ENCODE peak calls at places on chromosomes 13 and 19, in six cellular contexts. One of them, this sample, is unnamed.
A peak's percentile ranks its signal among the peaks of the same experiment; 100 is the strongest.

GRCh38 chr19:29795882-29796523 is 15.8 kb upstream of the CCNE1 start:
- DNase-seq in ELR: no peak
- DNase-seq in heart left ventricle: no peak
- DNase-seq in GM10248: no peak
- DNase-seq in activated T-helper 1 cell treated with anti-CD3 and anti-CD28 coated beads, Interleukin-2, amount 50 U/mL, for 16 hours: no peak
- DNase-seq in stimulated activated CD8-positive, alpha-beta memory T cell treated with anti-CD3 and anti-CD28 coated beads, Interleukin-15, amount 100 ng/mL, for 24 hours: no peak
- DNase-seq in this sample: no peak

GRCh38 chr13:80363890-80364503 is 23.1 kb upstream of the SPRY2 start:
- DNase-seq in ELR: peak; percentile 62
- DNase-seq in heart left ventricle: no peak
- DNase-seq in GM10248: peak; percentile 29
- DNase-seq in activated T-helper 1 cell treated with anti-CD3 and anti-CD28 coated beads, Interleukin-2, amount 50 U/mL, for 16 hours: no peak
- DNase-seq in stimulated activated CD8-positive, alpha-beta memory T cell treated with anti-CD3 and anti-CD28 coated beads, Interleukin-15, amount 100 ng/mL, for 24 hours: no peak
- DNase-seq in this sample: peak; percentile 15

GRCh38 chr19:455031-455705 is 5.7 kb downstream of the SHC2 start:
- DNase-seq in ELR: no peak
- DNase-seq in heart left ventricle: no peak
- DNase-seq in GM10248: no peak
- DNase-seq in activated T-helper 1 cell treated with anti-CD3 and anti-CD28 coated beads, Interleukin-2, amount 50 U/mL, for 16 hours: no peak
- DNase-seq in stimulated activated CD8-positive, alpha-beta memory T cell treated with anti-CD3 and anti-CD28 coated beads, Interleukin-15, amount 100 ng/mL, for 24 hours: no peak
- DNase-seq in this sample: no peak

GRCh38 chr19:51158474-51159129 is 16.5 kb downstream of the SIGLEC7 start:
- DNase-seq in ELR: peak; percentile 51
- DNase-seq in heart left ventricle: peak; percentile 57
- DNase-seq in GM10248: peak; percentile 61
- DNase-seq in activated T-helper 1 cell treated with anti-CD3 and anti-CD28 coated beads, Interleukin-2, amount 50 U/mL, for 16 hours: peak; percentile 47
- DNase-seq in stimulated activated CD8-positive, alpha-beta memory T cell treated with anti-CD3 and anti-CD28 coated beads, Interleukin-15, amount 100 ng/mL, for 24 hours: peak; percentile 69
- DNase-seq in this sample: peak; percentile 51

GRCh38 chr13:25943666-25944065 is 108.2 kb downstream of the SHISA2 start:
- DNase-seq in ELR: peak; percentile 12
- DNase-seq in heart left ventricle: no peak
- DNase-seq in GM10248: no peak
- DNase-seq in activated T-helper 1 cell treated with anti-CD3 and anti-CD28 coated beads, Interleukin-2, amount 50 U/mL, for 16 hours: no peak
- DNase-seq in stimulated activated CD8-positive, alpha-beta memory T cell treated with anti-CD3 and anti-CD28 coated beads, Interleukin-15, amount 100 ng/mL, for 24 hours: no peak
- DNase-seq in this sample: no peak

GRCh38 chr19:46081928-46082727 is 41.3 kb upstream of the IGFL4 start:
- DNase-seq in ELR: peak; percentile 73
- DNase-seq in heart left ventricle: no peak
- DNase-seq in GM10248: peak; percentile 51
- DNase-seq in activated T-helper 1 cell treated with anti-CD3 and anti-CD28 coated beads, Interleukin-2, amount 50 U/mL, for 16 hours: no peak
- DNase-seq in stimulated activated CD8-positive, alpha-beta memory T cell treated with anti-CD3 and anti-CD28 coated beads, Interleukin-15, amount 100 ng/mL, for 24 hours: no peak
- DNase-seq in this sample: peak; percentile 48

GRCh38 chr19:10580979-10581631 is 6.0 kb downstream of the AP1M2 start:
- DNase-seq in ELR: peak; percentile 96
- DNase-seq in heart left ventricle: peak; percentile 89
- DNase-seq in GM10248: peak; percentile 82
- DNase-seq in activated T-helper 1 cell treated with anti-CD3 and anti-CD28 coated beads, Interleukin-2, amount 50 U/mL, for 16 hours: peak; percentile 75
- DNase-seq in stimulated activated CD8-positive, alpha-beta memory T cell treated with anti-CD3 and anti-CD28 coated beads, Interleukin-15, amount 100 ng/mL, for 24 hours: peak; percentile 69
- DNase-seq in this sample: peak; percentile 98

GRCh38 chr19:23401086-23401485 is 5.8 kb upstream of the ZNF91 start:
- DNase-seq in ELR: no peak
- DNase-seq in heart left ventricle: no peak
- DNase-seq in GM10248: no peak
- DNase-seq in activated T-helper 1 cell treated with anti-CD3 and anti-CD28 coated beads, Interleukin-2, amount 50 U/mL, for 16 hours: no peak
- DNase-seq in stimulated activated CD8-positive, alpha-beta memory T cell treated with anti-CD3 and anti-CD28 coated beads, Interleukin-15, amount 100 ng/mL, for 24 hours: no peak
- DNase-seq in this sample: no peak

GRCh38 chr19:1818549-1819195 is 6.6 kb upstream of the ATP8B3 start:
- DNase-seq in ELR: no peak
- DNase-seq in heart left ventricle: no peak
- DNase-seq in GM10248: no peak
- DNase-seq in activated T-helper 1 cell treated with anti-CD3 and anti-CD28 coated beads, Interleukin-2, amount 50 U/mL, for 16 hours: no peak
- DNase-seq in stimulated activated CD8-positive, alpha-beta memory T cell treated with anti-CD3 and anti-CD28 coated beads, Interleukin-15, amount 100 ng/mL, for 24 hours: no peak
- DNase-seq in this sample: no peak

GRCh38 chr13:112061367-112062046 is 5.4 kb upstream of the SOX1 start:
- DNase-seq in ELR: no peak
- DNase-seq in heart left ventricle: no peak
- DNase-seq in GM10248: no peak
- DNase-seq in activated T-helper 1 cell treated with anti-CD3 and anti-CD28 coated beads, Interleukin-2, amount 50 U/mL, for 16 hours: no peak
- DNase-seq in stimulated activated CD8-positive, alpha-beta memory T cell treated with anti-CD3 and anti-CD28 coated beads, Interleukin-15, amount 100 ng/mL, for 24 hours: no peak
- DNase-seq in this sample: no peak

GRCh38 chr19:12834976-12835757 is 788 bp upstream of the RTBDN start:
- DNase-seq in ELR: peak; percentile 51
- DNase-seq in heart left ventricle: no peak
- DNase-seq in GM10248: no peak
- DNase-seq in activated T-helper 1 cell treated with anti-CD3 and anti-CD28 coated beads, Interleukin-2, amount 50 U/mL, for 16 hours: no peak
- DNase-seq in stimulated activated CD8-positive, alpha-beta memory T cell treated with anti-CD3 and anti-CD28 coated beads, Interleukin-15, amount 100 ng/mL, for 24 hours: no peak
- DNase-seq in this sample: peak; percentile 81

GRCh38 chr13:38687246-38688229 is 661 bp downstream of the FREM2 start:
- DNase-seq in ELR: peak; percentile 2
- DNase-seq in heart left ventricle: peak; percentile 17
- DNase-seq in GM10248: no peak
- DNase-seq in activated T-helper 1 cell treated with anti-CD3 and anti-CD28 coated beads, Interleukin-2, amount 50 U/mL, for 16 hours: no peak
- DNase-seq in stimulated activated CD8-positive, alpha-beta memory T cell treated with anti-CD3 and anti-CD28 coated beads, Interleukin-15, amount 100 ng/mL, for 24 hours: no peak
- DNase-seq in this sample: no peak

GRCh38 chr19:49126575-49126974 is 7.2 kb downstream of the PPFIA3 start:
- DNase-seq in ELR: no peak
- DNase-seq in heart left ventricle: no peak
- DNase-seq in GM10248: no peak
- DNase-seq in activated T-helper 1 cell treated with anti-CD3 and anti-CD28 coated beads, Interleukin-2, amount 50 U/mL, for 16 hours: no peak
- DNase-seq in stimulated activated CD8-positive, alpha-beta memory T cell treated with anti-CD3 and anti-CD28 coated beads, Interleukin-15, amount 100 ng/mL, for 24 hours: no peak
- DNase-seq in this sample: no peak

GRCh38 chr13:30334663-30335386 is 27.5 kb upstream of the KATNAL1 start:
- DNase-seq in ELR: peak; percentile 61
- DNase-seq in heart left ventricle: no peak
- DNase-seq in GM10248: peak; percentile 35
- DNase-seq in activated T-helper 1 cell treated with anti-CD3 and anti-CD28 coated beads, Interleukin-2, amount 50 U/mL, for 16 hours: no peak
- DNase-seq in stimulated activated CD8-positive, alpha-beta memory T cell treated with anti-CD3 and anti-CD28 coated beads, Interleukin-15, amount 100 ng/mL, for 24 hours: no peak
- DNase-seq in this sample: peak; percentile 60

GRCh38 chr19:2097330-2098327 is 914 bp downstream of the IZUMO4 start:
- DNase-seq in ELR: no peak
- DNase-seq in heart left ventricle: peak; percentile 45
- DNase-seq in GM10248: peak; percentile 69
- DNase-seq in activated T-helper 1 cell treated with anti-CD3 and anti-CD28 coated beads, Interleukin-2, amount 50 U/mL, for 16 hours: peak; percentile 39
- DNase-seq in stimulated activated CD8-positive, alpha-beta memory T cell treated with anti-CD3 and anti-CD28 coated beads, Interleukin-15, amount 100 ng/mL, for 24 hours: no peak
- DNase-seq in this sample: peak; percentile 23

GRCh38 chr19:33392341-33393285 is 19.1 kb downstream of the CEBPG start:
- DNase-seq in ELR: no peak
- DNase-seq in heart left ventricle: peak; percentile 52
- DNase-seq in GM10248: peak; percentile 14
- DNase-seq in activated T-helper 1 cell treated with anti-CD3 and anti-CD28 coated beads, Interleukin-2, amount 50 U/mL, for 16 hours: no peak
- DNase-seq in stimulated activated CD8-positive, alpha-beta memory T cell treated with anti-CD3 and anti-CD28 coated beads, Interleukin-15, amount 100 ng/mL, for 24 hours: no peak
- DNase-seq in this sample: no peak

GRCh38 chr13:23847545-23847944 is 41.7 kb downstream of the MIPEP start:
- DNase-seq in ELR: no peak
- DNase-seq in heart left ventricle: no peak
- DNase-seq in GM10248: no peak
- DNase-seq in activated T-helper 1 cell treated with anti-CD3 and anti-CD28 coated beads, Interleukin-2, amount 50 U/mL, for 16 hours: no peak
- DNase-seq in stimulated activated CD8-positive, alpha-beta memory T cell treated with anti-CD3 and anti-CD28 coated beads, Interleukin-15, amount 100 ng/mL, for 24 hours: no peak
- DNase-seq in this sample: no peak

GRCh38 chr19:35288843-35289355 is 3.1 kb upstream of the MAG start:
- DNase-seq in ELR: no peak
- DNase-seq in heart left ventricle: no peak
- DNase-seq in GM10248: no peak
- DNase-seq in activated T-helper 1 cell treated with anti-CD3 and anti-CD28 coated beads, Interleukin-2, amount 50 U/mL, for 16 hours: no peak
- DNase-seq in stimulated activated CD8-positive, alpha-beta memory T cell treated with anti-CD3 and anti-CD28 coated beads, Interleukin-15, amount 100 ng/mL, for 24 hours: no peak
- DNase-seq in this sample: no peak

GRCh38 chr19:16590876-16591802 is 18.9 kb upstream of the SLC35E1 start:
- DNase-seq in ELR: no peak
- DNase-seq in heart left ventricle: no peak
- DNase-seq in GM10248: no peak
- DNase-seq in activated T-helper 1 cell treated with anti-CD3 and anti-CD28 coated beads, Interleukin-2, amount 50 U/mL, for 16 hours: no peak
- DNase-seq in stimulated activated CD8-positive, alpha-beta memory T cell treated with anti-CD3 and anti-CD28 coated beads, Interleukin-15, amount 100 ng/mL, for 24 hours: no peak
- DNase-seq in this sample: peak; percentile 65

GRCh38 chr13:94968040-94968756 is 255.9 kb upstream of the SOX21 start:
- DNase-seq in ELR: peak; percentile 37
- DNase-seq in heart left ventricle: no peak
- DNase-seq in GM10248: peak; percentile 19
- DNase-seq in activated T-helper 1 cell treated with anti-CD3 and anti-CD28 coated beads, Interleukin-2, amount 50 U/mL, for 16 hours: no peak
- DNase-seq in stimulated activated CD8-positive, alpha-beta memory T cell treated with anti-CD3 and anti-CD28 coated beads, Interleukin-15, amount 100 ng/mL, for 24 hours: no peak
- DNase-seq in this sample: no peak

GRCh38 chr19:29329460-29330134 is 116.6 kb upstream of the UQCRFS1 start:
- DNase-seq in ELR: peak; percentile 7
- DNase-seq in heart left ventricle: no peak
- DNase-seq in GM10248: peak; percentile 7
- DNase-seq in activated T-helper 1 cell treated with anti-CD3 and anti-CD28 coated beads, Interleukin-2, amount 50 U/mL, for 16 hours: no peak
- DNase-seq in stimulated activated CD8-positive, alpha-beta memory T cell treated with anti-CD3 and anti-CD28 coated beads, Interleukin-15, amount 100 ng/mL, for 24 hours: no peak
- DNase-seq in this sample: peak; percentile 33

GRCh38 chr13:92843549-92843948 is 383.1 kb upstream of the GPC6 start:
- DNase-seq in ELR: peak; percentile 51
- DNase-seq in heart left ventricle: no peak
- DNase-seq in GM10248: no peak
- DNase-seq in activated T-helper 1 cell treated with anti-CD3 and anti-CD28 coated beads, Interleukin-2, amount 50 U/mL, for 16 hours: no peak
- DNase-seq in stimulated activated CD8-positive, alpha-beta memory T cell treated with anti-CD3 and anti-CD28 coated beads, Interleukin-15, amount 100 ng/mL, for 24 hours: no peak
- DNase-seq in this sample: no peak

GRCh38 chr13:102571075-102571474 is 25.7 kb upstream of the TPP2 start:
- DNase-seq in ELR: peak; percentile 22
- DNase-seq in heart left ventricle: no peak
- DNase-seq in GM10248: no peak
- DNase-seq in activated T-helper 1 cell treated with anti-CD3 and anti-CD28 coated beads, Interleukin-2, amount 50 U/mL, for 16 hours: no peak
- DNase-seq in stimulated activated CD8-positive, alpha-beta memory T cell treated with anti-CD3 and anti-CD28 coated beads, Interleukin-15, amount 100 ng/mL, for 24 hours: no peak
- DNase-seq in this sample: no peak

GRCh38 chr19:45768644-45769053 is 403 bp downstream of the SIX5 start:
- DNase-seq in ELR: peak; percentile 58
- DNase-seq in heart left ventricle: no peak
- DNase-seq in GM10248: no peak
- DNase-seq in activated T-helper 1 cell treated with anti-CD3 and anti-CD28 coated beads, Interleukin-2, amount 50 U/mL, for 16 hours: no peak
- DNase-seq in stimulated activated CD8-positive, alpha-beta memory T cell treated with anti-CD3 and anti-CD28 coated beads, Interleukin-15, amount 100 ng/mL, for 24 hours: no peak
- DNase-seq in this sample: peak; percentile 64

GRCh38 chr19:15893498-15893897 is 4.4 kb downstream of the CYP4F2 start:
- DNase-seq in ELR: no peak
- DNase-seq in heart left ventricle: no peak
- DNase-seq in GM10248: no peak
- DNase-seq in activated T-helper 1 cell treated with anti-CD3 and anti-CD28 coated beads, Interleukin-2, amount 50 U/mL, for 16 hours: no peak
- DNase-seq in stimulated activated CD8-positive, alpha-beta memory T cell treated with anti-CD3 and anti-CD28 coated beads, Interleukin-15, amount 100 ng/mL, for 24 hours: no peak
- DNase-seq in this sample: no peak

GRCh38 chr13:97125051-97125809 is 96.9 kb upstream of the MBNL2 start:
- DNase-seq in ELR: peak; percentile 82
- DNase-seq in heart left ventricle: peak; percentile 39
- DNase-seq in GM10248: no peak
- DNase-seq in activated T-helper 1 cell treated with anti-CD3 and anti-CD28 coated beads, Interleukin-2, amount 50 U/mL, for 16 hours: no peak
- DNase-seq in stimulated activated CD8-positive, alpha-beta memory T cell treated with anti-CD3 and anti-CD28 coated beads, Interleukin-15, amount 100 ng/mL, for 24 hours: no peak
- DNase-seq in this sample: no peak

GRCh38 chr13:111047326-111047725 is 67.8 kb upstream of the ARHGEF7 start:
- DNase-seq in ELR: no peak
- DNase-seq in heart left ventricle: no peak
- DNase-seq in GM10248: no peak
- DNase-seq in activated T-helper 1 cell treated with anti-CD3 and anti-CD28 coated beads, Interleukin-2, amount 50 U/mL, for 16 hours: no peak
- DNase-seq in stimulated activated CD8-positive, alpha-beta memory T cell treated with anti-CD3 and anti-CD28 coated beads, Interleukin-15, amount 100 ng/mL, for 24 hours: no peak
- DNase-seq in this sample: no peak

GRCh38 chr13:48783181-48783630 is 129.5 kb downstream of the CYSLTR2 start:
- DNase-seq in ELR: peak; percentile 95
- DNase-seq in heart left ventricle: peak; percentile 78
- DNase-seq in GM10248: no peak
- DNase-seq in activated T-helper 1 cell treated with anti-CD3 and anti-CD28 coated beads, Interleukin-2, amount 50 U/mL, for 16 hours: no peak
- DNase-seq in stimulated activated CD8-positive, alpha-beta memory T cell treated with anti-CD3 and anti-CD28 coated beads, Interleukin-15, amount 100 ng/mL, for 24 hours: no peak
- DNase-seq in this sample: no peak

GRCh38 chr19:46551175-46551574 is 50.0 kb upstream of the CALM3 start:
- DNase-seq in ELR: no peak
- DNase-seq in heart left ventricle: no peak
- DNase-seq in GM10248: no peak
- DNase-seq in activated T-helper 1 cell treated with anti-CD3 and anti-CD28 coated beads, Interleukin-2, amount 50 U/mL, for 16 hours: no peak
- DNase-seq in stimulated activated CD8-positive, alpha-beta memory T cell treated with anti-CD3 and anti-CD28 coated beads, Interleukin-15, amount 100 ng/mL, for 24 hours: no peak
- DNase-seq in this sample: no peak